ENCODE peak calls at places on chromosomes 1 and 21, in five cellular contexts. I, Q, V, O and H are unnamed samples.

GRCh38 chr1:9121891-9122409 is 7.0 kb downstream of the GPR157 start:
- DNase-seq in I (no peak), Q (no peak), V (no peak), O (no peak), H (no peak)

GRCh38 chr1:5329068-5329739 is 663.0 kb downstream of the NPHP4 start:
- DNase-seq in I (no peak), Q (no peak), V (no peak), O (no peak), H (peak; percentile 36)

GRCh38 chr1:69700770-69701169 is 133.0 kb downstream of the LRRC7 start:
- DNase-seq in I (no peak), Q (no peak), V (peak; percentile 1), O (no peak), H (no peak)

GRCh38 chr1:10866314-10867091 is 70.1 kb upstream of the CASZ1 start:
- DNase-seq in I (no peak), Q (peak; percentile 35), V (peak; percentile 48), O (no peak), H (no peak)

GRCh38 chr1:2796890-2797740 is 4.4 kb downstream of the TTC34 start:
- DNase-seq in I (no peak), Q (no peak), V (no peak), O (no peak), H (no peak)

GRCh38 chr1:44010935-44011610 is 19.7 kb downstream of the CCDC24 start:
- DNase-seq in I (no peak), Q (no peak), V (no peak), O (no peak), H (no peak)

GRCh38 chr1:156419863-156420208 is 50.8 kb downstream of the RHBG start:
- DNase-seq in I (no peak), Q (no peak), V (no peak), O (no peak), H (no peak)

GRCh38 chr1:101112051-101112770 is 86.6 kb upstream of the DPH5 start:
- DNase-seq in I (no peak), Q (peak; percentile 21), V (no peak), O (no peak), H (peak; percentile 85)

GRCh38 chr1:50985094-50985493 is 15.0 kb downstream of the CDKN2C start:
- DNase-seq in I (no peak), Q (no peak), V (no peak), O (no peak), H (no peak)

GRCh38 chr1:21520899-21521716 is 11.9 kb downstream of the ALPL start:
- DNase-seq in I (no peak), Q (no peak), V (peak; percentile 71), O (no peak), H (no peak)

DNA sequence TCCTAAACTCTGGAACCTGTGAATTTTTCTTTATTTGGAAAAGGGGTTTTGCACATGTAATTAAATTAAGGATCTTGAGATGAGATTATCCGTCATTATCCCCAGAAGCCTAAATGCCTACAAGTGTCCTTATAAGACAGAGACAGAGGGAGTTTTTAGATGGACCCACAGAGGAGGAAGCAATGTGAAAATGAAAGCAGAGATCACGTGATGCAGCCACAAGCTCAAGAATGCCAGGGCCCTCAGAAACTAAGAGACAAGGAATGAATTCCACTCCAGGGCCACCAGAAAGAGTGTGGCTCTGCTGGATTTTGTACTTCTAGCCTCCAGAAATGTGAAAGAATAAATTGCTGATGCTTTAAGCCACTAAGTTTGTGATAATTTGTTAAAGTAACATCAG is 183.6 kb upstream of the UBE2U start:
- DNase-seq in I (no peak), Q (peak; percentile 36), V (peak; percentile 69), O (peak; percentile 41), H (peak; percentile 1)
- H3K4me3 ChIP-seq in I (peak overlapping the region; percentile 58), Q (no peak overlapping the region), V (peak overlapping the region; percentile 31), O (peak overlapping the region; percentile 19), H (no peak overlapping the region)

GRCh38 chr1:77942400-77943140 is 36.3 kb downstream of the FUBP1 start:
- DNase-seq in I (no peak), Q (no peak), V (no peak), O (no peak), H (no peak)
- H3K27ac ChIP-seq in I (no peak overlapping the region), Q (no peak overlapping the region), V (no peak overlapping the region), O (no peak overlapping the region), H (no peak overlapping the region)

DNA sequence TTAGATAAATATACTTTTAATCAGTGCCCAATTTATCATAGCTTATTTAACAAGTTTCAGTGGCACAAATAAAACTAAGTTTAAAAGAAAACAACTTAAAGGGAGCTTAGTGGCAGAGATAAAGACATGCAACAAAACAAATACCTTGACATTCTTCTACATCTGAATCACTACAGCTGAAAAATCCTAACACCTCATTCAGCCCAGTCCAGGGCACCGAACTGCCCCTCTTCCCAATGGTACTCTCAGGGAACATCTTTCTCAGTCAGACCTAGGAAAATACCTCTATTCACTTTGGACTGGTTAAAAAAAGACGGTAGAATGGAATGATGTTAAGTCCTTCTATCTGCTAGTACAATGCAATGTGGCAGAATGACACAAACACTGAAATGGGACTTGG is 8.3 kb downstream of the OTUD7B start:
- DNase-seq in I (no peak), Q (no peak), V (no peak), O (no peak), H (no peak)
- H3K36me3 ChIP-seq in I (no peaks in the 10 kb centered on the region), Q (no peaks in the 10 kb centered on the region), V (peaks cover 12% of the 10 kb centered on the region), O (peaks cover 31% of the 10 kb centered on the region), H (peaks cover 10% of the 10 kb centered on the region)

DNA sequence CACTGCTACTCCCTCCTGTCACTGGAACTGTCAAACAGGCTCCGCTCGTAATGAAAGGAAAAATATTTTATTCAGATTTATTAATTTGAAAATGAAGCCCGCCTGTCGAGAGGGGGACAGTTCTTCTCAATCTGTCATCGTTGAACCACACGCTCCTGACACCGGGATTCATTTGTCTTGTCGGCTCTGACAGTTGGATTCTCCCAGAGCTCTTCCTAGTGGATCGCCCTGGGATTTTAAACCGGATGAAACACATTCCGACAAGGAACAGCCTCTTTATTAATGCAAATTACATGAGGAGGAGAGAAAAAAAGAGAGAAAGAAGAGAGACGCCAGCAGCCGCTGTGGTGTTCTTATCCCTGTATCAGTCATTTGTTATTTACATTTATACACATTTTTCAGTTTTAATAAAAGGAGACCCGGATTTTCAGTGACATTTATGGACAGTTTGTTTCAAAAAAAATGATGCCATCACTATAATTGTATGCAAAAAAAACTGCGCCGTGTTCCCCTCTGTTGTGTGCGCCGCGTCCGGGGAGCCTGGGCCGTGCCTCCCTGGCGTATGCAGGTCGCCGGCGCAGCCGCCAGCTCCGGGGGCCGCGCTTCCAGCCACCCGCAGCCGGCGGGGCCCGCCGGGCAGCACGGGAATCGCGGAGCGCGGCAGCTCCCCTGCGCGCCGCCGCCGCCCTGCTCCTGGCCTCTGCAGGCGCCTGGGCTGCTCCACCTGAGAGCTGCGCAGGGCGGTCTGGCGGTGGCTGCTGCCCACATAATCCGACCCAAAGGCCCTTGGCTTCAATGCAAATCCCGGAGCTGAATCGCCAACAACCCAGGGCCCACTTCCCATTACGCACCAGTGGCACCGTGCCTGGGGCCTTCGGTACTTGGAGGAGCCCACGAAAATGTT is 238.0 kb upstream of the PBX1 start:
- DNase-seq in I (no peak), Q (peak; percentile 57), V (no peak), O (peak; percentile 28), H (no peak)
- H3K4me3 ChIP-seq in I (peak overlapping the region; percentile 66), Q (peak overlapping the region; percentile 27), V (peak overlapping the region; percentile 10), O (peak overlapping the region; percentile 45), H (no peak overlapping the region)

GRCh38 chr1:220370041-220370700 is 97.9 kb upstream of the RAB3GAP2 start:
- DNase-seq in I (no peak), Q (no peak), V (peak; percentile 70), O (no peak), H (no peak)
- H3K27ac ChIP-seq in I (no peak overlapping the region), Q (no peak overlapping the region), V (no peak overlapping the region), O (no peak overlapping the region), H (no peak overlapping the region)

GRCh38 chr21:34864370-34865209 is 184.5 kb downstream of the RUNX1 start:
- DNase-seq in I (no peak), Q (no peak), V (no peak), O (no peak), H (no peak)
- H3K36me3 ChIP-seq in I (no peaks in the 10 kb centered on the region), Q (no peaks in the 10 kb centered on the region), V (peaks cover 72% of the 10 kb centered on the region), O (peaks cover 82% of the 10 kb centered on the region), H (peaks cover 80% of the 10 kb centered on the region)